ENCODE peak calls at places on chromosomes 16 and 17, in five cellular contexts. A is heart right ventricle, S is transverse colon, V is cardiac muscle cell, E is Caco-2. H is an unnamed sample.

GRCh38 chr17:30323262-30323894 is 10.5 kb downstream of the TMIGD1 start:
- DNase-seq in A (no peak), E (no peak), V (no peak), S (peak; percentile 22), H (no peak)

GRCh38 chr17:16106161-16106891 is 106.7 kb downstream of the TTC19 start:
- DNase-seq in E (no peak), S (no peak), V (peak; percentile 81), A (no peak), H (no peak)

GRCh38 chr17:3754458-3755334 is 31.0 kb downstream of the HASPIN start:
- DNase-seq in V (no peak), A (no peak), S (peak; percentile 96), E (peak; percentile 95), H (no peak)

GRCh38 chr17:81396722-81397313 is 1.6 kb downstream of the BAHCC1 start:
- DNase-seq in E (peak; percentile 81), S (no peak), A (peak; percentile 67), V (peak; percentile 54), H (no peak)

GRCh38 chr17:57531648-57532486 is 213.2 kb downstream of the CCDC182 start:
- DNase-seq in A (no peak), S (no peak), V (no peak), E (no peak), H (no peak)

GRCh38 chr17:47275245-47275984 is 21.8 kb downstream of the ITGB3 start:
- DNase-seq in S (peak; percentile 75), A (peak; percentile 91), V (peak; percentile 89), E (peak; percentile 53), H (peak; percentile 62)

GRCh38 chr17:29124135-29124930 is 55.9 kb downstream of the MYO18A start:
- DNase-seq in V (peak; percentile 86), A (no peak), E (peak; percentile 67), S (no peak), H (no peak)

GRCh38 chr17:42179911-42180410 is 981 bp downstream of the KCNH4 start:
- DNase-seq in A (peak; percentile 31), E (peak; percentile 58), V (peak; percentile 57), S (peak; percentile 34), H (no peak)

GRCh38 chr16:68090109-68090508 is 4.9 kb downstream of the NFATC3 start:
- DNase-seq in A (no peak), E (no peak), V (no peak), S (no peak), H (no peak)

GRCh38 chr17:53662608-53663007 is 160.1 kb upstream of the KIF2B start:
- DNase-seq in A (no peak), E (no peak), V (no peak), S (no peak), H (no peak)
- H3K9me3 ChIP-seq in A (no peaks in the 10 kb centered on the region), E (no peaks in the 10 kb centered on the region), V (no peaks in the 10 kb centered on the region), S (no peaks in the 10 kb centered on the region), H (no peaks in the 10 kb centered on the region)

GRCh38 chr16:78727536-78727935 is 628.1 kb downstream of the WWOX start:
- DNase-seq in S (no peak), V (no peak), A (no peak), E (no peak), H (no peak)
- TF ChIP-seq CTCF in S (peak; percentile 21), V (no peak), A (no peak), E (no peak), H (no peak)

GRCh38 chr16:25877103-25877502 is 185.3 kb downstream of the HS3ST4 start:
- DNase-seq in V (no peak), E (no peak), A (no peak), S (no peak), H (no peak)

GRCh38 chr16:25874196-25874595 is 182.4 kb downstream of the HS3ST4 start:
- DNase-seq in A (no peak), E (no peak), V (no peak), S (no peak), H (no peak)

GRCh38 chr16:25872369-25873070 is 180.8 kb downstream of the HS3ST4 start:
- DNase-seq in V (no peak), S (no peak), A (no peak), E (no peak), H (no peak)

DNA sequence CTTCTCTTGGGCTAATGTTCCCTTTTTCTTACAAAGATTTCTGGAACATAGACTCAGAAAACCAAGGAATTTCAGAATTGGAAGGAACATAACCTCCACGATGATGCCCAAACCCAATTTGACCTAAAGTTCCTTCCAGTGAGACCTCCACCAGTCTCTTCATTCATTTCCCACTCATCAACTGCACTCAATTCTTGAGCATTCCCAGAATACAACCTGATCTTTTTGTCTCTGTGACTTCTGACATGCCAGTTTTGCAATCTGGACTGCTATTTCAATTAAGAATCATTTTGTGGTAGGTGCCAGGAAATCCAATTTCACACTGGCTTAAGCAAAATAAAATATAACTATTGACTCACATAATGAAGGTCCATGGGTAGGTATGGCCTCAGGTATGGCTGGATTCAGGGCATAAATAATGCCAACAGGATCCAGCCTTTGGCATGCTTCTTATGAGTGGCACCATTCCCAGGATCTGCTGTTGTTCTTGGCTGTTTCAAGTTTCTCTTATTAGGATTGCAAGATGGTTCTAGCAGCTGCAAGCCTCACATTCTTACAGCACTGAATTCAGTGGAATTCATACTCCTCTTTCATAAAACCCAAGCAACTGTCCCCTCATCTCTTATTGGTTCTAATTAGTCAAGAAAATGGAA is 184.3 kb downstream of the HS3ST4 start:
- DNase-seq in S (no peak), V (no peak), E (no peak), A (no peak), H (no peak)
- H3K9me3 ChIP-seq in S (no peaks in the 10 kb centered on the region), V (no peaks in the 10 kb centered on the region), E (no peaks in the 10 kb centered on the region), A (no peaks in the 10 kb centered on the region), H (no peaks in the 10 kb centered on the region)

GRCh38 chr16:16093625-16094332 is 129.5 kb downstream of the ABCC6 start:
- DNase-seq in S (no peak), A (no peak), V (no peak), E (no peak), H (no peak)

GRCh38 chr16:16099320-16099719 is 124.0 kb downstream of the ABCC6 start:
- DNase-seq in E (no peak), V (no peak), S (no peak), A (no peak), H (no peak)

GRCh38 chr16:16095646-16096045 is 127.6 kb downstream of the ABCC6 start:
- DNase-seq in V (no peak), A (no peak), E (no peak), S (no peak), H (no peak)

GRCh38 chr16:16096858-16097213 is 126.5 kb downstream of the ABCC6 start:
- DNase-seq in E (no peak), V (no peak), S (no peak), A (no peak), H (no peak)

GRCh38 chr16:16096161-16096857 is 127.0 kb downstream of the ABCC6 start:
- DNase-seq in A (no peak), V (peak; percentile 74), S (peak; percentile 39), E (no peak), H (peak; percentile 49)
- TF ChIP-seq CTCF in A (no peak), V (peak; percentile 46), S (peak; percentile 19), E (no peak), H (peak; percentile 30)

GRCh38 chr16:83268164-83268563 is 539.6 kb upstream of the HSBP1 start:
- DNase-seq in A (no peak), V (no peak), E (no peak), S (no peak), H (no peak)
- H3K9me3 ChIP-seq in A (no peaks in the 10 kb centered on the region), V (no peaks in the 10 kb centered on the region), E (no peaks in the 10 kb centered on the region), S (no peaks in the 10 kb centered on the region), H (no peaks in the 10 kb centered on the region)

GRCh38 chr16:26464576-26465266 is 602.0 kb upstream of the C16orf82 start:
- DNase-seq in S (no peak), V (no peak), A (no peak), E (peak; percentile 29), H (no peak)
- TF ChIP-seq CTCF in S (no peak), V (no peak), A (no peak), E (no peak), H (no peak)

GRCh38 chr16:35745191-35745590 is 2285.8 kb downstream of the TP53TG3F start:
- DNase-seq in S (no peak), E (no peak), A (no peak), V (no peak), H (no peak)
- H3K9me3 ChIP-seq in S (no peaks in the 10 kb centered on the region), E (no peaks in the 10 kb centered on the region), A (no peaks in the 10 kb centered on the region), V (no peaks in the 10 kb centered on the region), H (no peaks in the 10 kb centered on the region)